ENCODE peak calls at places on chromosomes 3 and 15, in five cellular contexts. J, A, E, F and Z are unnamed samples.

GRCh38 chr3:10160346-10160745 is 4.4 kb upstream of the IRAK2 start:
- DNase-seq in J (no peak), A (no peak), E (no peak), F (no peak), Z (no peak)

GRCh38 chr3:155870945-155871745 is 695 bp downstream of the GMPS start:
- DNase-seq in J (peak; percentile 73), A (no peak), E (no peak), F (no peak), Z (peak; percentile 60)

GRCh38 chr3:195182470-195182795 is 88.5 kb downstream of the XXYLT1 start:
- DNase-seq in J (peak; percentile 28), A (no peak), E (no peak), F (no peak), Z (no peak)

GRCh38 chr15:65824941-65825544 is 33.0 kb upstream of the DENND4A start:
- DNase-seq in J (no peak), A (no peak), E (no peak), F (no peak), Z (no peak)

GRCh38 chr15:41443275-41443674 is 26.4 kb downstream of the RTF1 start:
- DNase-seq in J (no peak), A (no peak), E (no peak), F (peak; percentile 25), Z (no peak)

GRCh38 chr3:146640361-146640760 is 35.2 kb upstream of the PLSCR5 start:
- DNase-seq in J (no peak), A (no peak), E (no peak), F (no peak), Z (no peak)

GRCh38 chr15:27042646-27043045 is 71.7 kb downstream of the GABRG3 start:
- DNase-seq in J (no peak), A (no peak), E (no peak), F (no peak), Z (no peak)

GRCh38 chr3:64454179-64454578 is 228.9 kb upstream of the PRICKLE2 start:
- DNase-seq in J (no peak), A (no peak), E (no peak), F (no peak), Z (no peak)

GRCh38 chr3:100400424-100400781 is 486 bp downstream of the TOMM70 start:
- DNase-seq in J (no peak), A (no peak), E (no peak), F (peak; percentile 16), Z (peak; percentile 28)

GRCh38 chr3:110743984-110744383 is 327.6 kb upstream of the NECTIN3 start:
- DNase-seq in J (no peak), A (no peak), E (no peak), F (no peak), Z (no peak)

GRCh38 chr3:197013989-197014388 is 15.6 kb downstream of the MELTF start:
- DNase-seq in J (no peak), A (no peak), E (no peak), F (no peak), Z (no peak)

GRCh38 chr3:83934208-83935150 is 1024.3 kb upstream of the CADM2 start:
- DNase-seq in J (no peak), A (no peak), E (peak; percentile 5), F (peak; percentile 4), Z (peak; percentile 4)

GRCh38 chr3:45659661-45660566 is 29.3 kb upstream of the SACM1L start:
- DNase-seq in J (peak; percentile 81), A (peak; percentile 47), E (peak; percentile 20), F (peak; percentile 81), Z (peak; percentile 91)

GRCh38 chr3:120767106-120767505 is 24.6 kb downstream of the GTF2E1 start:
- DNase-seq in J (no peak), A (no peak), E (no peak), F (no peak), Z (no peak)

GRCh38 chr15:90203922-90204321 is 2.8 kb downstream of the SEMA4B start:
- DNase-seq in J (no peak), A (no peak), E (no peak), F (no peak), Z (no peak)

GRCh38 chr3:62319570-62320243 is 53.6 kb downstream of the FEZF2 start:
- DNase-seq in J (no peak), A (no peak), E (no peak), F (no peak), Z (no peak)

GRCh38 chr15:90561344-90562244 is 31.9 kb downstream of the CRTC3 start:
- DNase-seq in J (no peak), A (no peak), E (no peak), F (no peak), Z (no peak)

GRCh38 chr3:66747688-66748087 is 246.9 kb upstream of the LRIG1 start:
- DNase-seq in J (no peak), A (no peak), E (no peak), F (no peak), Z (no peak)

GRCh38 chr15:75195766-75196241 is 5.9 kb upstream of the C15orf39 start:
- DNase-seq in J (no peak), A (no peak), E (no peak), F (no peak), Z (peak; percentile 68)

GRCh38 chr15:80783275-80783674 is 4.1 kb downstream of the CEMIP start:
- DNase-seq in J (no peak), A (no peak), E (no peak), F (no peak), Z (no peak)

GRCh38 chr15:90095521-90095959 is 6.7 kb downstream of the IDH2 start:
- DNase-seq in J (no peak), A (no peak), E (no peak), F (peak; percentile 70), Z (peak; percentile 49)

GRCh38 chr15:89647191-89647851 is 7.9 kb downstream of the KIF7 start:
- DNase-seq in J (peak; percentile 85), A (peak; percentile 39), E (no peak), F (peak; percentile 57), Z (peak; percentile 85)

GRCh38 chr3:32937331-32937730 is 14.1 kb upstream of the CCR4 start:
- DNase-seq in J (no peak), A (no peak), E (no peak), F (no peak), Z (no peak)

GRCh38 chr15:69337133-69337532 is 38.4 kb downstream of the PAQR5 start:
- DNase-seq in J (no peak), A (no peak), E (no peak), F (no peak), Z (no peak)

GRCh38 chr3:62265528-62265927 is 107.8 kb downstream of the FEZF2 start:
- DNase-seq in J (no peak), A (no peak), E (no peak), F (no peak), Z (no peak)

GRCh38 chr3:23219117-23219516 is 16.0 kb downstream of the UBE2E2 start:
- DNase-seq in J (no peak), A (no peak), E (no peak), F (no peak), Z (no peak)

GRCh38 chr3:132804498-132804897 is 82.3 kb upstream of the NPHP3 start:
- DNase-seq in J (no peak), A (no peak), E (no peak), F (no peak), Z (no peak)

GRCh38 chr3:141257971-141258370 is 26.3 kb downstream of the PXYLP1 start:
- DNase-seq in J (no peak), A (no peak), E (no peak), F (no peak), Z (no peak)

GRCh38 chr15:31540633-31541032 is 214.0 kb downstream of the KLF13 start:
- DNase-seq in J (no peak), A (no peak), E (no peak), F (peak; percentile 50), Z (no peak)

GRCh38 chr15:61137139-61137792 is 91.8 kb downstream of the RORA start:
- DNase-seq in J (no peak), A (no peak), E (no peak), F (no peak), Z (no peak)

GRCh38 chr3:113214227-113214626 is 2.9 kb downstream of the BOC start:
- DNase-seq in J (no peak), A (no peak), E (no peak), F (no peak), Z (no peak)

GRCh38 chr15:90184119-90184785 is 16.9 kb upstream of the SEMA4B start:
- DNase-seq in J (peak; percentile 84), A (no peak), E (peak; percentile 76), F (peak; percentile 24), Z (peak; percentile 52)

GRCh38 chr3:177824190-177824786 is 627.0 kb upstream of the TBL1XR1 start:
- DNase-seq in J (no peak), A (no peak), E (no peak), F (peak; percentile 93), Z (no peak)

GRCh38 chr3:50551293-50552057 is 16.1 kb downstream of the C3orf18 start:
- DNase-seq in J (no peak), A (no peak), E (no peak), F (no peak), Z (no peak)

GRCh38 chr3:132660056-132660744 is at the start of gene UBA5:
- DNase-seq in J (peak; percentile 54), A (no peak), E (peak; percentile 30), F (peak; percentile 32), Z (peak; percentile 72)

GRCh38 chr3:53109822-53110771 is 20.1 kb downstream of the RFT1 start:
- DNase-seq in J (peak; percentile 46), A (peak; percentile 38), E (no peak), F (peak; percentile 74), Z (peak; percentile 79)
- TF ChIP-seq POLR2AphosphoS5 in J (no peak), A (no peak), E (no peak), F (no peak), Z (no peak)

GRCh38 chr3:72062017-72062416 is 277.1 kb upstream of the PROK2 start:
- DNase-seq in J (no peak), A (no peak), E (no peak), F (no peak), Z (no peak)

GRCh38 chr3:72068621-72069020 is 283.7 kb upstream of the PROK2 start:
- DNase-seq in J (no peak), A (no peak), E (no peak), F (no peak), Z (no peak)

GRCh38 chr3:72065872-72066641 is 281.1 kb upstream of the PROK2 start:
- DNase-seq in J (no peak), A (no peak), E (no peak), F (no peak), Z (no peak)

GRCh38 chr3:72069543-72069942 is 284.6 kb upstream of the PROK2 start:
- DNase-seq in J (no peak), A (no peak), E (no peak), F (no peak), Z (no peak)

DNA sequence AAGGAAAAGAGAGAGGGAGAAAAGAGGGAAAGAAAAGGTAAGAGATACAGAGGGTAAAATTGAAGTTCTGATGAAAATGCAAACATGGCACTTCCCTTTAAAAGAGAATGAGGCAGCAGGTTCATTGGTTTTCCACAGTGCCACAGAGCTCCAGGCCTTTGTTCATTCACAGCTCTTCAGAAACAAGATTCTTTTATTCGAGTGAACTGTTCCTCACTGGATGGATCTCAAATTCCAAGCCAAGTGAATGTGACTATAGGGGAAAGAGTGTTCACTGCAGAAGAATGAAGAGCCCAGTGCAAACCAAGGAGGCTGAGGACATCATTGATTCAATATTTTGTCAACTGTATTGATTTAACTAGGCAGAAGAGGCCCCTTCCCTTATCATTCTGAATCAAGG is 280.3 kb upstream of the PROK2 start:
- DNase-seq in J (no peak), A (no peak), E (no peak), F (no peak), Z (no peak)
- TF ChIP-seq CREB1 in J (no peak), A (no peak), E (no peak), F (no peak), Z (no peak)

GRCh38 chr3:149317072-149317471 is 16.4 kb downstream of the TM4SF18 start:
- DNase-seq in J (no peak), A (no peak), E (no peak), F (no peak), Z (no peak)
- TF ChIP-seq POLR2AphosphoS5 in J (no peak), A (no peak), E (no peak), F (no peak), Z (no peak)

GRCh38 chr3:157354722-157355121 is 81.9 kb upstream of the PTX3 start:
- DNase-seq in J (peak; percentile 22), A (no peak), E (no peak), F (no peak), Z (peak; percentile 90)
- TF ChIP-seq CREB1 in J (no peak), A (no peak), E (no peak), F (no peak), Z (no peak)